ENCODE peak calls at places on chromosomes 7 and 10, in seven cellular contexts. I, T, P, U, L, Y and Q are unnamed samples.

GRCh38 chr10:123287594-123288247 is 133.5 kb downstream of the BUB3 start:
- DNase-seq in U (no peak), Y (peak), L (no peak), I (no peak), T (no peak), P (no peak), Q (no peak)

GRCh38 chr7:74495112-74495880 is 41.6 kb downstream of the GTF2IRD1 start:
- DNase-seq in L (no peak), P (no peak), U (no peak), I (no peak), Y (no peak), T (no peak), Q (no peak)

GRCh38 chr10:75106242-75106641 is 5.2 kb upstream of the SAMD8 start:
- DNase-seq in P (no peak), U (no peak), L (no peak), T (no peak), I (no peak), Y (no peak), Q (no peak)

GRCh38 chr10:29735628-29736324 is 101.0 kb upstream of the SVIL start:
- DNase-seq in U (peak), Y (peak), I (peak), T (no peak), P (peak), L (peak), Q (no peak)

GRCh38 chr7:134527979-134528371 is 608 bp downstream of the AKR1B10 start:
- DNase-seq in Y (no peak), T (no peak), I (no peak), U (no peak), L (no peak), P (no peak), Q (no peak)

GRCh38 chr10:117768333-117769045 is 225.9 kb downstream of the EMX2 start:
- DNase-seq in L (no peak), U (no peak), P (no peak), I (no peak), Y (no peak), T (no peak), Q (no peak)

GRCh38 chr7:143295870-143296269 is 7.7 kb downstream of the CASP2 start:
- DNase-seq in P (no peak), T (no peak), L (no peak), U (no peak), I (no peak), Y (peak), Q (no peak)

GRCh38 chr7:49187543-49188268 is 263.4 kb downstream of the CDC14C start:
- DNase-seq in L (no peak), T (no peak), U (no peak), I (no peak), P (no peak), Y (no peak), Q (no peak)

GRCh38 chr10:132785433-132786278 is at the start of gene NKX6-2:
- DNase-seq in P (no peak), U (no peak), I (no peak), Y (no peak), L (no peak), T (no peak), Q (no peak)

GRCh38 chr7:145784809-145785780 is 331.5 kb upstream of the CNTNAP2 start:
- DNase-seq in U (no peak), P (no peak), T (no peak), Y (no peak), L (no peak), I (no peak), Q (no peak)

GRCh38 chr10:87594864-87595263 is 64.8 kb upstream of the PAPSS2 start:
- DNase-seq in Y (no peak), I (no peak), L (no peak), T (no peak), U (no peak), P (no peak), Q (no peak)

GRCh38 chr7:85025312-85025756 is 161.5 kb downstream of the SEMA3D start:
- DNase-seq in I (no peak), T (no peak), P (peak), L (no peak), U (peak), Y (peak), Q (no peak)

GRCh38 chr7:42099837-42100508 is 137.0 kb downstream of the GLI3 start:
- DNase-seq in P (no peak), I (no peak), U (no peak), L (no peak), T (no peak), Y (no peak), Q (no peak)

GRCh38 chr10:113053881-113054280 is 103.8 kb downstream of the TCF7L2 start:
- DNase-seq in U (no peak), P (peak), T (no peak), I (no peak), L (no peak), Y (no peak), Q (no peak)

GRCh38 chr10:58473966-58474365 is 38.7 kb upstream of the BICC1 start:
- DNase-seq in P (no peak), I (no peak), U (no peak), L (no peak), T (no peak), Y (peak), Q (no peak)

GRCh38 chr7:144255471-144255897 is 9.1 kb downstream of the OR2A7 start:
- DNase-seq in Y (no peak), L (no peak), U (no peak), P (no peak), I (no peak), T (no peak), Q (no peak)

GRCh38 chr7:1845536-1846311 is 175.6 kb downstream of the ELFN1 start:
- DNase-seq in T (no peak), Y (no peak), U (no peak), P (no peak), I (no peak), L (no peak), Q (no peak)

GRCh38 chr10:133276435-133277201 is at the start of gene ADAM8:
- DNase-seq in L (no peak), I (no peak), Y (no peak), U (no peak), P (no peak), T (no peak), Q (no peak)

GRCh38 chr7:80883188-80884025 is 35.4 kb downstream of the SEMA3C start:
- DNase-seq in I (peak), T (no peak), U (no peak), Y (peak), P (no peak), L (no peak), Q (no peak)

GRCh38 chr10:100229819-100230422 is 525 bp upstream of the CHUK start:
- DNase-seq in L (no peak), U (no peak), I (no peak), P (no peak), Y (no peak), T (no peak), Q (no peak)

GRCh38 chr7:128112018-128112780 is 81.0 kb upstream of the LRRC4 start:
- DNase-seq in T (no peak), I (no peak), L (no peak), P (no peak), Y (no peak), U (no peak), Q (no peak)

GRCh38 chr10:1158066-1158465 is 101.9 kb downstream of the WDR37 start:
- DNase-seq in L (no peak), T (no peak), U (no peak), P (no peak), Y (no peak), I (no peak), Q (no peak)

GRCh38 chr10:36126076-36126475 is 484.0 kb upstream of the FZD8 start:
- DNase-seq in Y (no peak), T (no peak), I (no peak), L (no peak), U (no peak), P (no peak), Q (no peak)

GRCh38 chr10:86041116-86041515 is 325.5 kb downstream of the GRID1 start:
- DNase-seq in P (no peak), Y (no peak), L (no peak), T (no peak), I (no peak), U (no peak), Q (peak)

GRCh38 chr7:122616951-122617350 is 82.0 kb downstream of the RNF133 start:
- DNase-seq in L (no peak), U (no peak), P (no peak), Y (no peak), I (no peak), T (no peak), Q (no peak)

GRCh38 chr7:47540387-47541093 is 41.4 kb downstream of the TNS3 start:
- DNase-seq in I (no peak), L (no peak), U (no peak), P (no peak), T (no peak), Y (no peak), Q (no peak)

GRCh38 chr10:69750726-69751125 is 51.0 kb upstream of the COL13A1 start:
- DNase-seq in T (no peak), I (no peak), U (no peak), P (no peak), Y (no peak), L (no peak), Q (no peak)